ENCODE peak calls at places on chromosomes 7 and 10, in six cellular contexts. V is ovary, X is H9, T is tibial nerve, W is upper lobe of left lung, Y is A549. Z is an unnamed sample.

GRCh38 chr7:98214811-98215321 is 3.6 kb downstream of the BHLHA15 start:
- DNase-seq in Y (no peak), V (peak; percentile 27), X (no peak), W (peak; percentile 75), T (no peak), Z (no peak)

GRCh38 chr10:71378341-71379117 is 18.2 kb upstream of the CDH23 start:
- DNase-seq in T (no peak), W (no peak), V (no peak), Y (no peak), X (no peak), Z (no peak)

GRCh38 chr10:93068411-93069244 is 5.1 kb upstream of the CYP26A1 start:
- DNase-seq in W (peak; percentile 83), V (no peak), X (peak; percentile 57), Y (no peak), T (no peak), Z (no peak)

GRCh38 chr7:28310449-28310848 is 101.9 kb upstream of the CREB5 start:
- DNase-seq in T (no peak), W (no peak), Y (no peak), V (no peak), X (no peak), Z (no peak)

GRCh38 chr7:155377837-155378579 is 79.9 kb upstream of the EN2 start:
- DNase-seq in Y (no peak), V (peak; percentile 72), W (peak; percentile 91), T (no peak), X (peak; percentile 57), Z (no peak)

GRCh38 chr7:105647591-105647990 is 66.3 kb upstream of the EFCAB10 start:
- DNase-seq in T (no peak), Y (no peak), X (no peak), V (no peak), W (no peak), Z (no peak)

GRCh38 chr7:44383566-44383965 is 58.2 kb upstream of the CAMK2B start:
- DNase-seq in W (no peak), T (no peak), X (peak; percentile 14), V (no peak), Y (no peak), Z (no peak)

GRCh38 chr7:134936893-134937520 is 49.3 kb upstream of the AGBL3 start:
- DNase-seq in W (no peak), X (no peak), V (no peak), Y (no peak), T (no peak), Z (no peak)

GRCh38 chr7:69603937-69604494 is 5.7 kb downstream of the AUTS2 start:
- DNase-seq in T (no peak), W (no peak), X (no peak), V (no peak), Y (no peak), Z (no peak)

GRCh38 chr10:35503548-35503947 is 101.6 kb upstream of the GJD4 start:
- DNase-seq in T (no peak), Y (no peak), W (no peak), V (no peak), X (no peak), Z (no peak)

GRCh38 chr7:20352573-20353304 is 22.0 kb downstream of the ITGB8 start:
- DNase-seq in T (no peak), X (no peak), V (no peak), Y (peak; percentile 85), W (no peak), Z (no peak)

GRCh38 chr7:55065079-55065478 is 46.3 kb downstream of the EGFR start:
- DNase-seq in W (no peak), X (no peak), V (peak; percentile 68), T (no peak), Y (peak; percentile 84), Z (no peak)

GRCh38 chr7:28483112-28483511 is 70.8 kb downstream of the CREB5 start:
- DNase-seq in W (no peak), T (no peak), V (no peak), X (no peak), Y (no peak), Z (no peak)

GRCh38 chr10:6695519-6695918 is 115.4 kb upstream of the PRKCQ start:
- DNase-seq in Y (no peak), V (no peak), X (no peak), T (no peak), W (no peak), Z (no peak)

GRCh38 chr10:48579251-48579960 is 25.5 kb downstream of the ARHGAP22 start:
- DNase-seq in X (peak; percentile 24), V (no peak), W (no peak), T (no peak), Y (no peak), Z (no peak)

GRCh38 chr7:42907316-42907715 is 4.6 kb downstream of the C7orf25 start:
- DNase-seq in Y (no peak), W (no peak), X (no peak), V (no peak), T (no peak), Z (no peak)

GRCh38 chr10:77925795-77926565 is 575 bp downstream of the DLG5 start:
- DNase-seq in V (peak; percentile 75), X (peak; percentile 68), Y (no peak), W (peak; percentile 90), T (no peak), Z (no peak)

GRCh38 chr10:77925410-77925794 is 1.2 kb downstream of the DLG5 start:
- DNase-seq in V (peak; percentile 52), W (no peak), Y (no peak), X (no peak), T (no peak), Z (no peak)

GRCh38 chr10:77922551-77923179 is 3.9 kb downstream of the DLG5 start:
- DNase-seq in T (no peak), V (no peak), Y (no peak), W (no peak), X (no peak), Z (no peak)

GRCh38 chr10:77927343-77928256 is 1.0 kb upstream of the DLG5 start:
- DNase-seq in W (no peak), Y (no peak), V (peak; percentile 49), X (no peak), T (no peak), Z (no peak)

DNA sequence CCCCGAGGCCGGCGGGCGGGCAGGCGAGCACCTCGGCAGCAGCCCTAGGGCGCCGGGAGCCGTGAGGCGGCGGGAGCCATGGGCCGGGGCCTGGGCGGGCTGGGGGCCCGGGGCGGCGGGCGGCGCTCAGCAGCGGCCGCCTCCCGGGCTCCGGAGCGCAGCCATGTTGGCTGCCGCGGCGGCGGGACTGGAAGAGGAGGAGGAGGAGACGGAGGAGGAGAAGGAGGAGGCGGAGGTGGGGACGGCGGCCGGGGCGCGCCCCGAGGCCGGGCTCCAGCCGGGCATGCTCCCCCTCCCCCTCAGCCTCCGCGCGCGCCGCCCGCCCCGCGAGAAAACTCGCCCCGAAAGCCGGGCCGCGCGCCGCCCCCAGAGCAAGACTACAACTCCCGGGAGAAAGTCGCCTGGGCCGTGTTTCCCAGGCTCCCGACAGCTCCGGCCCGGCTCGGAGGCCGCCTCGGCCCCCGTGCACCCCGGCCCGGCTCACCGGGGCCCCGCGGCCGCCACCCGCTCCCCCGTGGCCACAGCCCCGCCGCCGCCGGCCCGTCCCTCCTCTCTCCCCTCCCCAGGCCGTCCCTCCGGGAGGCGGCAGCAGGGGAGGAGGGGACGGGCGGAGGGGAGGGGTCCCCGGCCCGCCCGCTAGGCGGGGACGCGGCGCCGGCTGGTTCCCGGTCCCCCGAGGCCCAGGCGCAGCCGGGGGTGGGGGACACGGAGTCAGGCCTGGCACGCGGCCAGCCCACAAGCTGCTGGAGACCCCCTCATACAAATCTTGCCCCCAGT is at the start of gene DLG5:
- DNase-seq in Y (no peak), W (peak; percentile 94), V (peak; percentile 86), X (peak; percentile 45), T (peak; percentile 31), Z (peak; percentile 18)
- H3K27ac ChIP-seq in Y (peak within 1 kb of the TSS; percentile 85), W (peak within 1 kb of the TSS; percentile 78), V (peak within 1 kb of the TSS; percentile 79), X (no peak within 1 kb of the TSS), T (peak within 1 kb of the TSS; percentile 69), Z (peak within 1 kb of the TSS; percentile 6)

DNA sequence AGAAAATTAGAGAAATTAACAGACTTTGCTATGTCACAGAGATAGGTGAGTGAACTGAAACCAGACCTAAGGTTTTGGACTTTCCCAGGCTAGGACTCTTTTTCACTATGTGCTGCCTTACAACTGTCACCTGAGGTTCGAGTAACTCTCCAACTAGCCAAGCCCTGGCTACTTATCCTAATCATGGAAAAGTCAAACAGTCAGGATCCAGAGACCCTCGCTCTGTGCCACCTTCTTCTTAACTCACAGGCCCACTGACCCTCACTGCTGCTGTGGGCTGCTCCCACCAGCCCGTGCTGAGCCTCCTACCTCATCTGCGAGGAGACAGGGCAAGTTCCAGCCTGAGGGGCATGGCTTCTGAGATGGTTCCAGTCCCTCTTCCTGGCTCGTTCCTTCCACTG is 211.4 kb upstream of the KLF14 start:
- DNase-seq in T (no peak), Y (no peak), W (no peak), X (no peak), V (no peak), Z (no peak)
- H3K27ac ChIP-seq in T (peak overlapping the region; percentile 79), Y (peak overlapping the region; percentile 86), W (peak overlapping the region; percentile 50), X (no peak overlapping the region), V (peak overlapping the region; percentile 52), Z (peak overlapping the region; percentile 23)

GRCh38 chr10:33233191-33233590 is 101.3 kb downstream of the NRP1 start:
- DNase-seq in W (no peak), T (no peak), Y (no peak), V (no peak), X (no peak), Z (no peak)

GRCh38 chr10:33235271-33235884 is 99.1 kb downstream of the NRP1 start:
- DNase-seq in W (no peak), Y (no peak), X (no peak), V (no peak), T (no peak), Z (no peak)

GRCh38 chr10:33235951-33236350 is 98.5 kb downstream of the NRP1 start:
- DNase-seq in T (no peak), X (no peak), V (no peak), Y (no peak), W (no peak), Z (no peak)

GRCh38 chr10:33233635-33234034 is 100.8 kb downstream of the NRP1 start:
- DNase-seq in T (no peak), W (no peak), Y (no peak), V (no peak), X (no peak), Z (no peak)

GRCh38 chr10:33234779-33235178 is 99.7 kb downstream of the NRP1 start:
- DNase-seq in V (no peak), W (no peak), Y (no peak), X (no peak), T (no peak), Z (no peak)
- H3K27ac ChIP-seq in V (peak overlapping the region; percentile 1), W (no peak overlapping the region), Y (no peak overlapping the region), X (no peak overlapping the region), T (peak overlapping the region; percentile 49), Z (no peak overlapping the region)

GRCh38 chr7:25148772-25149575 is 23.9 kb upstream of the CYCS start:
- DNase-seq in V (no peak), T (no peak), W (no peak), Y (no peak), X (no peak), Z (no peak)

GRCh38 chr7:25149844-25150243 is 24.8 kb upstream of the CYCS start:
- DNase-seq in V (no peak), T (no peak), X (peak; percentile 78), Y (no peak), W (no peak), Z (no peak)
- H3K27ac ChIP-seq in V (no peak overlapping the region), T (no peak overlapping the region), X (no peak overlapping the region), Y (no peak overlapping the region), W (no peak overlapping the region), Z (no peak overlapping the region)

GRCh38 chr10:75531571-75532031 is 100.2 kb downstream of the LRMDA start:
- DNase-seq in X (no peak), T (no peak), W (no peak), Y (no peak), V (no peak), Z (no peak)
- H3K27ac ChIP-seq in X (no peak overlapping the region), T (no peak overlapping the region), W (no peak overlapping the region), Y (peak overlapping the region; percentile 55), V (no peak overlapping the region), Z (no peak overlapping the region)

GRCh38 chr10:12872577-12872976 is 128.9 kb downstream of the CCDC3 start:
- DNase-seq in T (no peak), V (no peak), X (no peak), Y (no peak), W (no peak), Z (no peak)
- H3K27ac ChIP-seq in T (no peak overlapping the region), V (peak overlapping the region; percentile 41), X (no peak overlapping the region), Y (no peak overlapping the region), W (no peak overlapping the region), Z (no peak overlapping the region)

Z was measured in caudate nucleus.